ENCODE peak calls at places on chromosomes 6 and 20, in six cellular contexts. J is NCI-H446; H is Ammon's horn; R is CD8-positive, alpha-beta memory T cell; Z is left ventricle myocardium superior; P is germinal center. N is an unnamed sample.

GRCh38 chr20:5608104-5608447 is 142.1 kb upstream of the SHLD1 start:
- DNase-seq in J (no peak), H (no peak), R (no peak), Z (no peak), P (no peak), N (no peak)

GRCh38 chr20:38591484-38592410 is 9.9 kb upstream of the ARHGAP40 start:
- DNase-seq in J (no peak), H (no peak), R (no peak), Z (no peak), P (no peak), N (no peak)

GRCh38 chr20:20706285-20706684 is 6.2 kb downstream of the RALGAPA2 start:
- DNase-seq in J (no peak), H (no peak), R (no peak), Z (no peak), P (no peak), N (no peak)

GRCh38 chr6:5036309-5036708 is 32.5 kb upstream of the RPP40 start:
- DNase-seq in J (peak), H (no peak), R (no peak), Z (no peak), P (no peak), N (no peak)

GRCh38 chr20:1124416-1124815 is 6.0 kb downstream of the PSMF1 start:
- DNase-seq in J (no peak), H (no peak), R (no peak), Z (no peak), P (no peak), N (no peak)

GRCh38 chr6:53302678-53303360 is 45.9 kb downstream of the ELOVL5 start:
- DNase-seq in J (no peak), H (no peak), R (no peak), Z (no peak), P (no peak), N (no peak)

GRCh38 chr20:18533491-18533890 is 25.8 kb downstream of the SEC23B start:
- DNase-seq in J (no peak), H (no peak), R (no peak), Z (no peak), P (no peak), N (no peak)

GRCh38 chr20:32970973-32971300 is 33.3 kb downstream of the SUN5 start:
- DNase-seq in J (no peak), H (no peak), R (peak), Z (no peak), P (no peak), N (no peak)